ENCODE peak calls at places on chromosomes 5 and 9, in four cellular contexts. C, A, Q and D are unnamed samples.

GRCh38 chr5:180799194-180799593 is 3.4 kb downstream of the MGAT1 start:
- DNase-seq in Q (no peak), A (peak; percentile 64), C (no peak), D (no peak)

GRCh38 chr5:66207800-66208561 is 63.9 kb downstream of the SREK1 start:
- DNase-seq in A (no peak), C (peak; percentile 17), Q (no peak), D (no peak)

GRCh38 chr9:75333624-75334023 is 245.3 kb downstream of the OSTF1 start:
- DNase-seq in Q (no peak), A (no peak), C (no peak), D (no peak)

GRCh38 chr5:132420706-132421272 is 51.3 kb downstream of the SLC22A5 start:
- DNase-seq in C (no peak), Q (no peak), A (no peak), D (no peak)

GRCh38 chr5:164597293-164597900 is 1092.0 kb downstream of the MAT2B start:
- DNase-seq in C (no peak), A (no peak), Q (peak; percentile 35), D (no peak)

GRCh38 chr5:8686707-8687106 is 817.8 kb downstream of the MTRR start:
- DNase-seq in C (peak; percentile 76), Q (no peak), A (no peak), D (no peak)

GRCh38 chr5:87400305-87400899 is 12.3 kb downstream of the CCNH start:
- DNase-seq in Q (peak; percentile 45), A (no peak), C (peak; percentile 64), D (no peak)

GRCh38 chr5:177357459-177358332 is at the start of gene RGS14:
- DNase-seq in C (no peak), Q (no peak), A (peak; percentile 86), D (peak; percentile 68)

GRCh38 chr5:56807698-56808097 is 7.7 kb upstream of the MAP3K1 start:
- DNase-seq in A (no peak), Q (no peak), C (no peak), D (no peak)

GRCh38 chr5:111757582-111758283 is 739 bp upstream of the NREP start:
- DNase-seq in C (peak; percentile 92), A (peak; percentile 97), Q (peak; percentile 66), D (peak; percentile 86)

GRCh38 chr5:65811004-65811403 is 89.0 kb downstream of the NLN start:
- DNase-seq in A (no peak), C (peak; percentile 65), Q (no peak), D (peak; percentile 75)

GRCh38 chr9:109513871-109514270 is 15.8 kb upstream of the PTPN3 start:
- DNase-seq in Q (no peak), C (peak; percentile 49), A (no peak), D (no peak)

GRCh38 chr9:8301296-8301695 is 501.7 kb upstream of the DMAC1 start:
- DNase-seq in A (no peak), Q (no peak), C (no peak), D (no peak)